ENCODE peak calls at places on chromosomes 13 and 19, in five cellular contexts. A, G, I, O and E are unnamed samples.

GRCh38 chr19:17604372-17605025 is 49.0 kb downstream of the COLGALT1 start:
- DNase-seq in A (no peak), G (no peak), O (no peak), I (no peak), E (no peak)

GRCh38 chr13:74866151-74866550 is 615.8 kb downstream of the TBC1D4 start:
- DNase-seq in G (no peak), A (no peak), I (no peak), O (no peak), E (no peak)

GRCh38 chr19:55647732-55648656 is at the start of gene CCDC106:
- DNase-seq in I (no peak), O (peak), G (peak), A (peak), E (peak)

GRCh38 chr19:45075215-45076028 is 856 bp downstream of the ZNF296 start:
- DNase-seq in I (no peak), A (peak), G (peak), O (no peak), E (peak)

GRCh38 chr13:23547000-23547590 is 23.1 kb upstream of the TNFRSF19 start:
- DNase-seq in I (no peak), G (peak), O (no peak), A (peak), E (no peak)

GRCh38 chr19:2282062-2282861 is at the start of gene PEAK3:
- DNase-seq in G (peak), O (no peak), I (no peak), A (peak), E (no peak)

GRCh38 chr19:10603873-10604459 is 16.9 kb upstream of the AP1M2 start:
- DNase-seq in G (no peak), I (peak), O (no peak), A (peak), E (no peak)

GRCh38 chr13:36297600-36298338 is at the start of gene CCDC169:
- DNase-seq in O (peak), A (peak), I (peak), G (peak), E (no peak)

GRCh38 chr13:52651880-52652169 is 811 bp upstream of the SUGT1 start:
- DNase-seq in G (no peak), A (no peak), I (no peak), O (no peak), E (no peak)

GRCh38 chr19:40279761-40280607 is 5.2 kb downstream of the AKT2 start:
- DNase-seq in I (no peak), A (no peak), G (no peak), O (no peak), E (no peak)

GRCh38 chr13:50626031-50626643 is 217.4 kb downstream of the DLEU7 start:
- DNase-seq in G (no peak), O (no peak), I (no peak), A (no peak), E (no peak)